ENCODE peak calls at places on chromosomes 6 and 20, in eight cellular contexts. One of them, this sample, is unnamed. For H3K4me1 and H3K36me3, the result is how much of the 10 kb centered on the place peaks cover.

GRCh38 chr6:28001351-28001750 is 44.3 kb downstream of the OR2B6 start:
- DNase-seq in effector memory CD4-positive, alpha-beta T cell: no peak
- DNase-seq in A673: no peak
- DNase-seq in neuronal stem cell: no peak
- DNase-seq in adrenal gland: no peak
- DNase-seq in stomach: no peak
- DNase-seq in CD8-positive, alpha-beta T cell: no peak
- DNase-seq in pancreas: no peak
- DNase-seq in this sample: no peak

GRCh38 chr6:137097057-137097456 is 52.3 kb upstream of the IL20RA start:
- DNase-seq in stomach: no peak
- DNase-seq in neuronal stem cell: no peak
- DNase-seq in CD8-positive, alpha-beta T cell: no peak
- DNase-seq in pancreas: no peak
- DNase-seq in A673: no peak
- DNase-seq in adrenal gland: no peak
- DNase-seq in effector memory CD4-positive, alpha-beta T cell: no peak
- DNase-seq in this sample: no peak

GRCh38 chr6:113825776-113826175 is 31.4 kb upstream of the MARCKS start:
- DNase-seq in CD8-positive, alpha-beta T cell: no peak
- DNase-seq in neuronal stem cell: no peak
- DNase-seq in pancreas: peak
- DNase-seq in A673: peak
- DNase-seq in effector memory CD4-positive, alpha-beta T cell: no peak
- DNase-seq in adrenal gland: peak
- DNase-seq in stomach: peak
- DNase-seq in this sample: peak

GRCh38 chr6:56772737-56773184 is 130.1 kb upstream of the DST start:
- DNase-seq in stomach: no peak
- DNase-seq in pancreas: no peak
- DNase-seq in A673: no peak
- DNase-seq in adrenal gland: peak
- DNase-seq in effector memory CD4-positive, alpha-beta T cell: no peak
- DNase-seq in neuronal stem cell: no peak
- DNase-seq in CD8-positive, alpha-beta T cell: no peak
- DNase-seq in this sample: no peak

GRCh38 chr6:1767481-1768246 is 157.9 kb downstream of the FOXC1 start:
- DNase-seq in neuronal stem cell: no peak
- DNase-seq in adrenal gland: no peak
- DNase-seq in stomach: no peak
- DNase-seq in pancreas: no peak
- DNase-seq in CD8-positive, alpha-beta T cell: no peak
- DNase-seq in effector memory CD4-positive, alpha-beta T cell: no peak
- DNase-seq in A673: no peak
- DNase-seq in this sample: peak

GRCh38 chr6:25862199-25862598 is 11.8 kb downstream of the SLC17A3 start:
- DNase-seq in neuronal stem cell: no peak
- DNase-seq in A673: no peak
- DNase-seq in effector memory CD4-positive, alpha-beta T cell: no peak
- DNase-seq in pancreas: no peak
- DNase-seq in adrenal gland: no peak
- DNase-seq in CD8-positive, alpha-beta T cell: no peak
- DNase-seq in stomach: no peak
- DNase-seq in this sample: no peak

GRCh38 chr20:35171753-35172433 is at the start of gene PROCR:
- DNase-seq in pancreas: peak
- DNase-seq in adrenal gland: peak
- DNase-seq in neuronal stem cell: peak
- DNase-seq in stomach: peak
- DNase-seq in effector memory CD4-positive, alpha-beta T cell: no peak
- DNase-seq in CD8-positive, alpha-beta T cell: no peak
- DNase-seq in A673: peak
- DNase-seq in this sample: peak

GRCh38 chr6:53465732-53466131 is 79.2 kb downstream of the GCLC start:
- DNase-seq in neuronal stem cell: no peak
- DNase-seq in CD8-positive, alpha-beta T cell: no peak
- DNase-seq in pancreas: no peak
- DNase-seq in effector memory CD4-positive, alpha-beta T cell: no peak
- DNase-seq in A673: no peak
- DNase-seq in stomach: no peak
- DNase-seq in adrenal gland: peak
- DNase-seq in this sample: no peak

GRCh38 chr6:54516331-54516730 is 208.1 kb downstream of the TINAG start:
- DNase-seq in A673: no peak
- DNase-seq in stomach: no peak
- DNase-seq in adrenal gland: no peak
- DNase-seq in effector memory CD4-positive, alpha-beta T cell: no peak
- DNase-seq in CD8-positive, alpha-beta T cell: no peak
- DNase-seq in neuronal stem cell: no peak
- DNase-seq in pancreas: no peak
- DNase-seq in this sample: no peak

GRCh38 chr6:157226026-157226639 is 97.2 kb downstream of the TMEM242 start:
- DNase-seq in A673: no peak
- DNase-seq in neuronal stem cell: no peak
- DNase-seq in adrenal gland: peak
- DNase-seq in effector memory CD4-positive, alpha-beta T cell: no peak
- DNase-seq in CD8-positive, alpha-beta T cell: no peak
- DNase-seq in pancreas: no peak
- DNase-seq in stomach: no peak
- DNase-seq in this sample: no peak

GRCh38 chr6:55953384-55953783 is 78.0 kb upstream of the BMP5 start:
- DNase-seq in A673: peak
- DNase-seq in effector memory CD4-positive, alpha-beta T cell: no peak
- DNase-seq in pancreas: no peak
- DNase-seq in CD8-positive, alpha-beta T cell: no peak
- DNase-seq in adrenal gland: no peak
- DNase-seq in neuronal stem cell: no peak
- DNase-seq in stomach: no peak
- DNase-seq in this sample: no peak

GRCh38 chr20:40719330-40719729 is 30.3 kb upstream of the MAFB start:
- DNase-seq in neuronal stem cell: no peak
- DNase-seq in effector memory CD4-positive, alpha-beta T cell: no peak
- DNase-seq in pancreas: no peak
- DNase-seq in CD8-positive, alpha-beta T cell: no peak
- DNase-seq in A673: peak
- DNase-seq in stomach: no peak
- DNase-seq in adrenal gland: peak
- DNase-seq in this sample: no peak

GRCh38 chr20:24911461-24911860 is 37.6 kb upstream of the CST7 start:
- DNase-seq in pancreas: no peak
- DNase-seq in stomach: no peak
- DNase-seq in A673: peak
- DNase-seq in neuronal stem cell: no peak
- DNase-seq in CD8-positive, alpha-beta T cell: no peak
- DNase-seq in effector memory CD4-positive, alpha-beta T cell: no peak
- DNase-seq in adrenal gland: no peak
- DNase-seq in this sample: no peak

GRCh38 chr6:111796310-111796918 is 76.8 kb downstream of the FYN start:
- DNase-seq in adrenal gland: no peak
- DNase-seq in pancreas: no peak
- DNase-seq in stomach: no peak
- DNase-seq in neuronal stem cell: no peak
- DNase-seq in effector memory CD4-positive, alpha-beta T cell: no peak
- DNase-seq in CD8-positive, alpha-beta T cell: no peak
- DNase-seq in A673: no peak
- DNase-seq in this sample: no peak

GRCh38 chr6:111794716-111795452 is 78.4 kb downstream of the FYN start:
- DNase-seq in neuronal stem cell: no peak
- DNase-seq in stomach: no peak
- DNase-seq in CD8-positive, alpha-beta T cell: no peak
- DNase-seq in adrenal gland: no peak
- DNase-seq in effector memory CD4-positive, alpha-beta T cell: no peak
- DNase-seq in A673: no peak
- DNase-seq in pancreas: no peak
- DNase-seq in this sample: no peak

GRCh38 chr6:111794300-111794699 is 79.0 kb downstream of the FYN start:
- DNase-seq in effector memory CD4-positive, alpha-beta T cell: no peak
- DNase-seq in stomach: no peak
- DNase-seq in A673: no peak
- DNase-seq in pancreas: no peak
- DNase-seq in adrenal gland: no peak
- DNase-seq in neuronal stem cell: no peak
- DNase-seq in CD8-positive, alpha-beta T cell: no peak
- DNase-seq in this sample: no peak

GRCh38 chr6:111793711-111794111 is 79.5 kb downstream of the FYN start:
- DNase-seq in CD8-positive, alpha-beta T cell: peak
- DNase-seq in A673: no peak
- DNase-seq in stomach: peak
- DNase-seq in pancreas: no peak
- DNase-seq in effector memory CD4-positive, alpha-beta T cell: no peak
- DNase-seq in neuronal stem cell: no peak
- DNase-seq in adrenal gland: no peak
- DNase-seq in this sample: peak

DNA sequence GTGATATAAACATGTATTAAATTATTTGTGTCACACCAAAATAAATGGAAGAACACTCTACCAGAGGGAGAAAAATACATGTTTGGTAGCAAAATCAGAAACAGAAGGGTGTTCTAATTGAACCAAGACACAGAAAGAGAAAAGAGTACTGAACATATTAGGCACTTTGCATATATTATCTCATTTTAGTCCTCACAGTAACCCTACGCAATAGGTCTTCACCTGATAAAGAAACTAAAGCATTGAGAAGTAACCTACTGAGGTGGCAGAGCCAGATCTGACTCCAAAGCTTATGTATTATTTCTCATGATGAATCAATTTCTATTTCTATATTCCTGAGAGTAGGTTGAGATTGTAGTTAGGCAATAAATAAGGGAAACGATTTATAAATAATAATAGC is 77.7 kb downstream of the FYN start:
- DNase-seq in effector memory CD4-positive, alpha-beta T cell: no peak
- DNase-seq in CD8-positive, alpha-beta T cell: no peak
- DNase-seq in A673: no peak
- DNase-seq in stomach: no peak
- DNase-seq in pancreas: no peak
- DNase-seq in neuronal stem cell: no peak
- DNase-seq in adrenal gland: no peak
- DNase-seq in this sample: no peak
- H3K4me1 ChIP-seq in effector memory CD4-positive, alpha-beta T cell: under half
- H3K4me1 ChIP-seq in CD8-positive, alpha-beta T cell: under half
- H3K4me1 ChIP-seq in A673: under half
- H3K4me1 ChIP-seq in stomach: under half
- H3K4me1 ChIP-seq in pancreas: under half
- H3K4me1 ChIP-seq in neuronal stem cell: under half
- H3K4me1 ChIP-seq in adrenal gland: under half
- H3K4me1 ChIP-seq in this sample: under half

DNA sequence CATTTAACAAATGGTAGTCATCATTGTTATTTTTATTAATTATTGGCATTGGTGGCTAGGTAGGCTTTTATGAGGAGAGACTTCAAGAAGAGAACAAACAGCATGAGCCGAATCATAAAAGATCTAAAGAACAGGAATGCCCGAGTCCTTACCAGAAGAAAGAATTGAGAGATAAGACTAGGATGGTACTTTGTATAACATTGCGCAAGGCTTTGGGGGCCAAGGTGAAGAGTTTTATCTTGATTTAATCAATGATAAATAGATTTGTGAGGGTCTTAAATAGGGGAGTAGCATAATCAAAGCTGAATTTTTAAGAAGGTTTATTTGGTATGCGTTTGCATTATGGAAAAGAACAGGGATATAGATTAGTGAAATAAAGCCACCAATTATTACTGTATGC is 15.4 kb downstream of the CDC40 start:
- DNase-seq in A673: no peak
- DNase-seq in pancreas: no peak
- DNase-seq in effector memory CD4-positive, alpha-beta T cell: no peak
- DNase-seq in stomach: no peak
- DNase-seq in adrenal gland: no peak
- DNase-seq in CD8-positive, alpha-beta T cell: no peak
- DNase-seq in neuronal stem cell: no peak
- DNase-seq in this sample: no peak
- H3K36me3 ChIP-seq in A673: under half
- H3K36me3 ChIP-seq in pancreas: under half
- H3K36me3 ChIP-seq in effector memory CD4-positive, alpha-beta T cell: under half
- H3K36me3 ChIP-seq in stomach: under half
- H3K36me3 ChIP-seq in adrenal gland: under half
- H3K36me3 ChIP-seq in CD8-positive, alpha-beta T cell: under half
- H3K36me3 ChIP-seq in neuronal stem cell: under half
- H3K36me3 ChIP-seq in this sample: under half

GRCh38 chr6:12048609-12049008 is 36.5 kb downstream of the HIVEP1 start:
- DNase-seq in CD8-positive, alpha-beta T cell: no peak
- DNase-seq in adrenal gland: no peak
- DNase-seq in stomach: no peak
- DNase-seq in effector memory CD4-positive, alpha-beta T cell: no peak
- DNase-seq in A673: no peak
- DNase-seq in pancreas: no peak
- DNase-seq in neuronal stem cell: no peak
- DNase-seq in this sample: no peak

GRCh38 chr6:12049165-12049564 is 37.1 kb downstream of the HIVEP1 start:
- DNase-seq in A673: no peak
- DNase-seq in adrenal gland: no peak
- DNase-seq in pancreas: no peak
- DNase-seq in CD8-positive, alpha-beta T cell: no peak
- DNase-seq in neuronal stem cell: no peak
- DNase-seq in stomach: no peak
- DNase-seq in effector memory CD4-positive, alpha-beta T cell: no peak
- DNase-seq in this sample: no peak

GRCh38 chr6:12047792-12048432 is 35.8 kb downstream of the HIVEP1 start:
- DNase-seq in pancreas: no peak
- DNase-seq in neuronal stem cell: no peak
- DNase-seq in stomach: no peak
- DNase-seq in effector memory CD4-positive, alpha-beta T cell: no peak
- DNase-seq in A673: no peak
- DNase-seq in CD8-positive, alpha-beta T cell: no peak
- DNase-seq in adrenal gland: no peak
- DNase-seq in this sample: no peak

GRCh38 chr6:12051861-12052368 is 39.8 kb downstream of the HIVEP1 start:
- DNase-seq in effector memory CD4-positive, alpha-beta T cell: peak
- DNase-seq in CD8-positive, alpha-beta T cell: peak
- DNase-seq in A673: no peak
- DNase-seq in neuronal stem cell: no peak
- DNase-seq in adrenal gland: no peak
- DNase-seq in stomach: no peak
- DNase-seq in pancreas: no peak
- DNase-seq in this sample: no peak

DNA sequence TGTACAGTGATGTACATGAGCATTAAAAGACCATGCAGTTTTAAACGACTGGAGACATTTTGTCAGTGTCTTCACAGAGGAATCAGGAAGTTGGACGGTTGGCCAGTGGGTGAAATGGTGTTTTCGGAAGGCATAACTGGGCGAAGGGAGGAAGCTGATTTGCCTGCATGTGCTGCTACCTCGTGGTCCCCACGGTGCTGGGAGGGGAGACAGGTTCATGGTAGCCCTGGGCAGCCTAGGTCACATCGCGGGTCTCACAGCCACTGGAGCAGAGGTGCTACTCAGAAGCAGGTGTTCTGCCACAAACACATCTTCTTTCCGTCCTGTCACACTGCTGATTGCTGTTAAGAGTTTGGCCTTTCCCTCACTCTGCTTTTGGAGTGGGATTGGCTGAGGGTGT is 35.2 kb downstream of the HIVEP1 start:
- DNase-seq in CD8-positive, alpha-beta T cell: no peak
- DNase-seq in effector memory CD4-positive, alpha-beta T cell: no peak
- DNase-seq in neuronal stem cell: no peak
- DNase-seq in adrenal gland: no peak
- DNase-seq in pancreas: no peak
- DNase-seq in A673: no peak
- DNase-seq in stomach: no peak
- DNase-seq in this sample: no peak
- H3K4me1 ChIP-seq in CD8-positive, alpha-beta T cell: under half
- H3K4me1 ChIP-seq in effector memory CD4-positive, alpha-beta T cell: under half
- H3K4me1 ChIP-seq in neuronal stem cell: under half
- H3K4me1 ChIP-seq in adrenal gland: under half
- H3K4me1 ChIP-seq in pancreas: under half
- H3K4me1 ChIP-seq in A673: under half
- H3K4me1 ChIP-seq in stomach: under half
- H3K4me1 ChIP-seq in this sample: under half

GRCh38 chr6:73421534-73421933 is 26.9 kb downstream of the DDX43 start:
- DNase-seq in A673: no peak
- DNase-seq in CD8-positive, alpha-beta T cell: no peak
- DNase-seq in neuronal stem cell: no peak
- DNase-seq in pancreas: no peak
- DNase-seq in adrenal gland: no peak
- DNase-seq in effector memory CD4-positive, alpha-beta T cell: no peak
- DNase-seq in stomach: no peak
- DNase-seq in this sample: no peak
- H3K36me3 ChIP-seq in A673: under half
- H3K36me3 ChIP-seq in CD8-positive, alpha-beta T cell: under half
- H3K36me3 ChIP-seq in neuronal stem cell: under half
- H3K36me3 ChIP-seq in pancreas: under half
- H3K36me3 ChIP-seq in adrenal gland: under half
- H3K36me3 ChIP-seq in effector memory CD4-positive, alpha-beta T cell: under half
- H3K36me3 ChIP-seq in stomach: under half
- H3K36me3 ChIP-seq in this sample: under half

This sample was measured in BE2C.